ENCODE peak calls at places on chromosomes 2 and 18, in five cellular contexts. Q is Karpas-422, F is IMR-90, M is right lobe of liver, Y is lower lobe of right lung. N is an unnamed sample. For H3K4me1, the result is how much of the 10 kb centered on the place peaks cover.

GRCh38 chr2:179550214-179550613 is 285.6 kb upstream of the SESTD1 start:
- DNase-seq in Q (no peak), F (no peak), M (no peak), Y (no peak), N (no peak)

GRCh38 chr18:21457179-21457535 is 143.3 kb downstream of the ESCO1 start:
- DNase-seq in Q (no peak), F (peak), M (no peak), Y (no peak), N (no peak)

GRCh38 chr2:82120120-82120519 is 1815.6 kb upstream of the LRRTM1 start:
- DNase-seq in Q (no peak), F (no peak), M (no peak), Y (no peak), N (no peak)

GRCh38 chr2:179233037-179233436 is 31.6 kb downstream of the SESTD1 start:
- DNase-seq in Q (no peak), F (no peak), M (no peak), Y (no peak), N (no peak)

GRCh38 chr2:238841542-238842181 is 6.2 kb upstream of the TWIST2 start:
- DNase-seq in Q (no peak), F (no peak), M (no peak), Y (no peak), N (no peak)

GRCh38 chr2:152012697-152013096 is 86.1 kb downstream of the CACNB4 start:
- DNase-seq in Q (peak), F (peak), M (no peak), Y (no peak), N (no peak)

GRCh38 chr2:24317491-24317920 is 42.8 kb downstream of the ITSN2 start:
- DNase-seq in Q (no peak), F (peak), M (peak), Y (no peak), N (no peak)

GRCh38 chr18:56952026-56952425 is 194.9 kb upstream of the BOD1L2 start:
- DNase-seq in Q (no peak), F (no peak), M (no peak), Y (no peak), N (no peak)

GRCh38 chr2:68185541-68186164 is 28.0 kb downstream of the PNO1 start:
- DNase-seq in Q (peak), F (peak), M (peak), Y (peak), N (no peak)

GRCh38 chr2:237704476-237705224 is 77.3 kb downstream of the LRRFIP1 start:
- DNase-seq in Q (no peak), F (peak), M (no peak), Y (no peak), N (no peak)

GRCh38 chr2:85710687-85711577 is 16.8 kb downstream of the GNLY start:
- DNase-seq in Q (no peak), F (no peak), M (no peak), Y (peak), N (peak)

GRCh38 chr2:185676316-185676715 is 62.3 kb upstream of the FSIP2 start:
- DNase-seq in Q (no peak), F (no peak), M (no peak), Y (no peak), N (no peak)

GRCh38 chr2:224412064-224412921 is 10.4 kb upstream of the FAM124B start:
- DNase-seq in Q (no peak), F (peak), M (peak), Y (no peak), N (no peak)

GRCh38 chr18:76380791-76381405 is 114.1 kb downstream of the ZNF516 start:
- DNase-seq in Q (peak), F (no peak), M (no peak), Y (no peak), N (no peak)

GRCh38 chr18:48817021-48817461 is 133.7 kb downstream of the SMAD7 start:
- DNase-seq in Q (no peak), F (no peak), M (no peak), Y (peak), N (peak)

GRCh38 chr2:10278029-10278762 is 24.5 kb upstream of the HPCAL1 start:
- DNase-seq in Q (no peak), F (peak), M (peak), Y (peak), N (peak)

GRCh38 chr18:67410671-67411070 is 105.8 kb downstream of the DSEL start:
- DNase-seq in Q (no peak), F (peak), M (no peak), Y (no peak), N (no peak)

GRCh38 chr2:26612522-26613240 is 28.5 kb downstream of the CIB4 start:
- DNase-seq in Q (no peak), F (no peak), M (no peak), Y (no peak), N (no peak)

GRCh38 chr2:203019142-203019541 is 4.5 kb downstream of the NBEAL1 start:
- DNase-seq in Q (no peak), F (no peak), M (no peak), Y (no peak), N (no peak)

GRCh38 chr2:203021986-203022385 is 7.3 kb downstream of the NBEAL1 start:
- DNase-seq in Q (no peak), F (no peak), M (no peak), Y (no peak), N (no peak)

GRCh38 chr2:203014456-203015199 is at the start of gene NBEAL1:
- DNase-seq in Q (peak), F (peak), M (peak), Y (peak), N (peak)

GRCh38 chr2:203018181-203018580 is 3.5 kb downstream of the NBEAL1 start:
- DNase-seq in Q (peak), F (peak), M (no peak), Y (no peak), N (no peak)

DNA sequence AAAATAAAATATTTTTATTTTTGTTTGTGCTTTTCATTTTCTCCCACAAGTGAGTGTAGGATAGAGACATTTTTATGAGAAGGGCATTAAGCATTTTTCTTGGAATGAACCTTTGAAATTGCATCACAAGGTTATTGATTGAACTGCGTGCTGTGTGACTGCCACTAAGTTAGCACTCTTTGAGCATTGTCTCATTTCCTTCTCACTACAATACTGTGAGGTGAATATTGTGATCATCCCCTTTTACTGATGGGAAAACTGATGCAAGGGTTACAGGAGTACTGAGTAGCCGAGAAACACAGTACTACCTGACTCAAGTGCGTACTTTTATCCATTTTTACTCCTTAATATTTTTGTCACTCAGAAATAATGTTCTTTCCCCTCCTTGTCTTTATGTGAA is 2.0 kb downstream of the NBEAL1 start:
- DNase-seq in Q (no peak), F (no peak), M (no peak), Y (no peak), N (no peak)
- H3K4me3 ChIP-seq in Q (peak), F (peak), M (peak), Y (peak), N (peak)

DNA sequence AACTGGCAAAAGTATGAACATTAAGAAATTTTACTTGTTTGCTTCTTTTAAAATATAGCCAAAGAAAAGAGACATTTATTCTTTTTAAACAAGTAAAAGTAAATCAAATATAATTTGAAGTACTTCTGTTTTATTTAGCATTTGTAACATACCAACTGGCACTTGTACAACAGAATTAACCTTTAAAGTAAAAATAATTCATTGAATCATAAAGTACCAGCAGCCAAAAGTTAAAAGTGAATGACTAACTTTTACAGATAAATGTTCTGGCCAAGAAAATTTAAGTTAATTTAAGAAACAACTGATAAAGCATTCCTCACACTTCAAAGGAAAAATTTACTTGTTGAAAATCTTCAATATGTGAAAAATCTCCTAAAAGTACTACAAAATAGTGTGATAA is 23.8 kb downstream of the RTTN start:
- DNase-seq in Q (no peak), F (no peak), M (no peak), Y (no peak), N (no peak)
- H3K4me1 ChIP-seq in Q (under half), F (under half), M (under half), Y (under half), N (under half)

GRCh38 chr2:12389354-12390045 is 327.2 kb upstream of the TRIB2 start:
- DNase-seq in Q (no peak), F (peak), M (no peak), Y (no peak), N (no peak)
- H3K4me3 ChIP-seq in Q (no peak), F (no peak), M (no peak), Y (no peak), N (no peak)

GRCh38 chr18:32427084-32427933 is 43.4 kb downstream of the GAREM1 start:
- DNase-seq in Q (no peak), F (no peak), M (no peak), Y (no peak), N (no peak)
- H3K4me1 ChIP-seq in Q (under half), F (under half), M (under half), Y (under half), N (under half)

GRCh38 chr2:8514274-8514662 is 167.6 kb upstream of the ID2 start:
- DNase-seq in Q (no peak), F (no peak), M (no peak), Y (no peak), N (no peak)
- H3K4me3 ChIP-seq in Q (no peak), F (no peak), M (no peak), Y (no peak), N (no peak)

DNA sequence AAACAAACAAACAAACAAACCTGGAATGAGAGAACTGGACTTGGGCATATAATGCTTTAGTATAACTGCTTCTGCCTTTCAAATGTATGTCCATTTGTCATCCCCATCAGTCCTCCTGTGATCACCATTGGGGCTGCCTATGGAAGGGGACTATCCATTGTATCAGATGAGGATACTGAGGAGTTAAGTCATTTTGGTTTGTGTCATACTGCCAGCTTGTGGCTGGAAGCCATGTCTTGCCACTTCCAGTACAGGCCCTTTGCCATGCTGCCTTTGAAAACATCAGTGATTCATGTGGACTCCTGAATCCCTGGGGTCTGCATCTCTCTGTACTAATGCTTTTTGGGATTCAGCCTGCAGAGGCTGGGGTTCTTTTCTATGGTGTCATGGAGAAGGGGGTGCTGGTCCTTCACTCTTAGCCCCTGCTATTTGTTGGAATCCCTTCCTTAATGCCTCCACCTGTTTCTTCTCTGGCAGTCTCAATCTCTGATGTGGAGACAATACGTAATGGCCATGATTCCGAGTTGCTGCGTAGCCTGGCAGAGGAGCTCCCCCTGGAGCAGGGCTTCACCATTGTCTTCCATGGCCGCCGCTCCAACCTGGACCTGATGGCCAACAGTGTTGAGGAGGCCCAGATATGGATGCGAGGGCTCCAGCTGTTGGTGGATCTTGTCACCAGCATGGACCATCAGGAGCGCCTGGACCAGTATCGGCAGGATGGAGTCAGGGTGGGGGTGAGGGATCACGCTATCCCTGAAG is 10.6 kb downstream of the PLCD4 start:
- DNase-seq in Q (no peak), F (no peak), M (no peak), Y (no peak), N (no peak)
- H3K4me1 ChIP-seq in Q (under half), F (under half), M (under half), Y (under half), N (under half)

GRCh38 chr18:31683106-31683505 is 1.3 kb downstream of the B4GALT6 start:
- DNase-seq in Q (no peak), F (no peak), M (no peak), Y (no peak), N (no peak)
- H3K4me3 ChIP-seq in Q (no peak), F (no peak), M (no peak), Y (no peak), N (no peak)

GRCh38 chr2:113907297-113907696 is 17.4 kb downstream of the ACTR3 start:
- DNase-seq in Q (no peak), F (no peak), M (no peak), Y (no peak), N (no peak)
- H3K4me1 ChIP-seq in Q (under half), F (under half), M (under half), Y (half or more), N (under half)

DNA sequence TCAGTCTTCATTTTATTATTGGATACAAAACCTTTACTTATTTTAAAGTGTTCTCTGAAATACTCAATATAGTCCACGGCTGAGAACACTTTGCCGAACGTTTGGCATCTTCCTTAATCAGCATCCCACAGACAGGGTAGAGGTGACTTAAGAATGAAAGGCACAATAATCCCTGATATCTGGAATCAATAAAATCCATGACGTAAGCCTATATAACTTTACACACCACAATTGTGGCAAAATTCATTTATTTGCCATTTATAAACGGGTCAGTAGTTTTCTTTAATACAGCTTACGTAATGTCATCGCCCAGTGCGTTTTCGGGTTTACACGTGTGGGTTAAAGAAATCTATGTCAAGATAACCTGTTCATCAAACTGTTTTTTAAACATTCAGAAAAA is 1.3 kb downstream of the MGAT4A start:
- DNase-seq in Q (no peak), F (no peak), M (no peak), Y (no peak), N (no peak)
- H3K4me3 ChIP-seq in Q (peak), F (no peak), M (peak), Y (peak), N (peak)